ENCODE peak calls at places on chromosomes 2 and 18, in five cellular contexts. One of them, this sample, is unnamed.

GRCh38 chr2:68469935-68470334 is 2.5 kb downstream of the APLF start:
- DNase-seq in left ventricle myocardium inferior: no peak
- DNase-seq in cardiac fibroblast: peak; percentile 27
- DNase-seq in BE2C: no peak
- DNase-seq in fibroblast of pulmonary artery: peak; percentile 30
- DNase-seq in this sample: no peak

GRCh38 chr2:228688007-228688645 is 506.6 kb upstream of the SPHKAP start:
- DNase-seq in left ventricle myocardium inferior: no peak
- DNase-seq in cardiac fibroblast: peak; percentile 71
- DNase-seq in BE2C: no peak
- DNase-seq in fibroblast of pulmonary artery: peak; percentile 33
- DNase-seq in this sample: no peak

GRCh38 chr2:56687169-56687568 is 503.4 kb downstream of the CCDC85A start:
- DNase-seq in left ventricle myocardium inferior: no peak
- DNase-seq in cardiac fibroblast: peak; percentile 29
- DNase-seq in BE2C: no peak
- DNase-seq in fibroblast of pulmonary artery: peak; percentile 54
- DNase-seq in this sample: no peak

GRCh38 chr18:27017901-27018500 is 152.5 kb upstream of the AQP4 start:
- DNase-seq in left ventricle myocardium inferior: no peak
- DNase-seq in cardiac fibroblast: peak; percentile 15
- DNase-seq in BE2C: no peak
- DNase-seq in fibroblast of pulmonary artery: peak; percentile 14
- DNase-seq in this sample: no peak

GRCh38 chr18:9914584-9915290 is 921 bp downstream of the VAPA start:
- DNase-seq in left ventricle myocardium inferior: peak; percentile 68
- DNase-seq in cardiac fibroblast: peak; percentile 81
- DNase-seq in BE2C: peak; percentile 54
- DNase-seq in fibroblast of pulmonary artery: peak; percentile 83
- DNase-seq in this sample: peak; percentile 46

GRCh38 chr2:94871226-94872087 is at the start of gene TEKT4:
- DNase-seq in left ventricle myocardium inferior: peak; percentile 10
- DNase-seq in cardiac fibroblast: no peak
- DNase-seq in BE2C: no peak
- DNase-seq in fibroblast of pulmonary artery: no peak
- DNase-seq in this sample: peak; percentile 44

GRCh38 chr2:151410485-151410833 is 757 bp downstream of the RIF1 start:
- DNase-seq in left ventricle myocardium inferior: peak; percentile 24
- DNase-seq in cardiac fibroblast: peak; percentile 22
- DNase-seq in BE2C: peak; percentile 16
- DNase-seq in fibroblast of pulmonary artery: peak; percentile 9
- DNase-seq in this sample: peak; percentile 27

GRCh38 chr2:18209934-18210639 is 331.6 kb downstream of the KCNS3 start:
- DNase-seq in left ventricle myocardium inferior: no peak
- DNase-seq in cardiac fibroblast: peak; percentile 86
- DNase-seq in BE2C: no peak
- DNase-seq in fibroblast of pulmonary artery: peak; percentile 62
- DNase-seq in this sample: no peak

GRCh38 chr2:160392201-160392600 is 101.4 kb downstream of the RBMS1 start:
- DNase-seq in left ventricle myocardium inferior: no peak
- DNase-seq in cardiac fibroblast: peak; percentile 54
- DNase-seq in BE2C: no peak
- DNase-seq in fibroblast of pulmonary artery: no peak
- DNase-seq in this sample: no peak

GRCh38 chr2:20484034-20484617 is 37.3 kb downstream of the RHOB start:
- DNase-seq in left ventricle myocardium inferior: no peak
- DNase-seq in cardiac fibroblast: no peak
- DNase-seq in BE2C: no peak
- DNase-seq in fibroblast of pulmonary artery: no peak
- DNase-seq in this sample: no peak

GRCh38 chr18:48996901-48997463 is 46.2 kb upstream of the SMAD7 start:
- DNase-seq in left ventricle myocardium inferior: no peak
- DNase-seq in cardiac fibroblast: peak; percentile 76
- DNase-seq in BE2C: no peak
- DNase-seq in fibroblast of pulmonary artery: peak; percentile 46
- DNase-seq in this sample: no peak

GRCh38 chr2:133993160-133993559 is 260.7 kb upstream of the MGAT5 start:
- DNase-seq in left ventricle myocardium inferior: peak; percentile 29
- DNase-seq in cardiac fibroblast: no peak
- DNase-seq in BE2C: no peak
- DNase-seq in fibroblast of pulmonary artery: no peak
- DNase-seq in this sample: peak; percentile 37

GRCh38 chr2:237600205-237600846 is 9.8 kb upstream of the RAB17 start:
- DNase-seq in left ventricle myocardium inferior: peak; percentile 62
- DNase-seq in cardiac fibroblast: peak; percentile 79
- DNase-seq in BE2C: peak; percentile 41
- DNase-seq in fibroblast of pulmonary artery: peak; percentile 76
- DNase-seq in this sample: peak; percentile 39

GRCh38 chr2:240957656-240958365 is 40.6 kb upstream of the SNED1 start:
- DNase-seq in left ventricle myocardium inferior: no peak
- DNase-seq in cardiac fibroblast: no peak
- DNase-seq in BE2C: peak; percentile 86
- DNase-seq in fibroblast of pulmonary artery: no peak
- DNase-seq in this sample: no peak

GRCh38 chr18:42033137-42033810 is 78.2 kb downstream of the PIK3C3 start:
- DNase-seq in left ventricle myocardium inferior: no peak
- DNase-seq in cardiac fibroblast: no peak
- DNase-seq in BE2C: no peak
- DNase-seq in fibroblast of pulmonary artery: no peak
- DNase-seq in this sample: no peak

GRCh38 chr2:138333121-138333520 is 168.4 kb upstream of the SPOPL start:
- DNase-seq in left ventricle myocardium inferior: no peak
- DNase-seq in cardiac fibroblast: no peak
- DNase-seq in BE2C: no peak
- DNase-seq in fibroblast of pulmonary artery: no peak
- DNase-seq in this sample: no peak

GRCh38 chr2:31031132-31031706 is 107.0 kb downstream of the GALNT14 start:
- DNase-seq in left ventricle myocardium inferior: no peak
- DNase-seq in cardiac fibroblast: no peak
- DNase-seq in BE2C: no peak
- DNase-seq in fibroblast of pulmonary artery: no peak
- DNase-seq in this sample: no peak

GRCh38 chr18:26307161-26307773 is 81.0 kb downstream of the TAF4B start:
- DNase-seq in left ventricle myocardium inferior: no peak
- DNase-seq in cardiac fibroblast: peak; percentile 81
- DNase-seq in BE2C: peak; percentile 13
- DNase-seq in fibroblast of pulmonary artery: peak; percentile 80
- DNase-seq in this sample: no peak

GRCh38 chr2:126864861-126865260 is 33.8 kb upstream of the TEX51 start:
- DNase-seq in left ventricle myocardium inferior: no peak
- DNase-seq in cardiac fibroblast: no peak
- DNase-seq in BE2C: peak; percentile 25
- DNase-seq in fibroblast of pulmonary artery: no peak
- DNase-seq in this sample: no peak

GRCh38 chr2:54329482-54330225 is 73.6 kb upstream of the TSPYL6 start:
- DNase-seq in left ventricle myocardium inferior: no peak
- DNase-seq in cardiac fibroblast: peak; percentile 27
- DNase-seq in BE2C: no peak
- DNase-seq in fibroblast of pulmonary artery: peak; percentile 67
- DNase-seq in this sample: no peak

GRCh38 chr2:102005989-102006885 is 14.5 kb downstream of the IL1R2 start:
- DNase-seq in left ventricle myocardium inferior: no peak
- DNase-seq in cardiac fibroblast: peak; percentile 80
- DNase-seq in BE2C: peak; percentile 47
- DNase-seq in fibroblast of pulmonary artery: peak; percentile 80
- DNase-seq in this sample: peak; percentile 31

GRCh38 chr2:154700142-154700541 is 1.6 kb downstream of the KCNJ3 start:
- DNase-seq in left ventricle myocardium inferior: no peak
- DNase-seq in cardiac fibroblast: no peak
- DNase-seq in BE2C: no peak
- DNase-seq in fibroblast of pulmonary artery: no peak
- DNase-seq in this sample: no peak

GRCh38 chr2:4047961-4048891 is 344.9 kb downstream of the DCDC2C start:
- DNase-seq in left ventricle myocardium inferior: no peak
- DNase-seq in cardiac fibroblast: peak; percentile 27
- DNase-seq in BE2C: no peak
- DNase-seq in fibroblast of pulmonary artery: peak; percentile 53
- DNase-seq in this sample: no peak

GRCh38 chr2:27186613-27187345 is 25.1 kb upstream of the ATRAID start:
- DNase-seq in left ventricle myocardium inferior: no peak
- DNase-seq in cardiac fibroblast: no peak
- DNase-seq in BE2C: no peak
- DNase-seq in fibroblast of pulmonary artery: no peak
- DNase-seq in this sample: no peak

GRCh38 chr2:85433511-85434089 is 15.1 kb downstream of the SH2D6 start:
- DNase-seq in left ventricle myocardium inferior: peak; percentile 89
- DNase-seq in cardiac fibroblast: peak; percentile 94
- DNase-seq in BE2C: peak; percentile 82
- DNase-seq in fibroblast of pulmonary artery: peak; percentile 91
- DNase-seq in this sample: peak; percentile 82

GRCh38 chr2:37026050-37026449 is 58.1 kb downstream of the HEATR5B start:
- DNase-seq in left ventricle myocardium inferior: no peak
- DNase-seq in cardiac fibroblast: peak; percentile 4
- DNase-seq in BE2C: no peak
- DNase-seq in fibroblast of pulmonary artery: peak; percentile 11
- DNase-seq in this sample: no peak

GRCh38 chr18:65788373-65788772 is 37.6 kb downstream of the CDH7 start:
- DNase-seq in left ventricle myocardium inferior: no peak
- DNase-seq in cardiac fibroblast: no peak
- DNase-seq in BE2C: peak; percentile 50
- DNase-seq in fibroblast of pulmonary artery: no peak
- DNase-seq in this sample: peak; percentile 23

GRCh38 chr2:25700221-25700660 is 26.9 kb upstream of the DTNB start:
- DNase-seq in left ventricle myocardium inferior: no peak
- DNase-seq in cardiac fibroblast: peak; percentile 61
- DNase-seq in BE2C: peak; percentile 43
- DNase-seq in fibroblast of pulmonary artery: peak; percentile 50
- DNase-seq in this sample: no peak

GRCh38 chr2:105861198-105861597 is 116.5 kb downstream of the NCK2 start:
- DNase-seq in left ventricle myocardium inferior: no peak
- DNase-seq in cardiac fibroblast: no peak
- DNase-seq in BE2C: no peak
- DNase-seq in fibroblast of pulmonary artery: no peak
- DNase-seq in this sample: no peak

GRCh38 chr18:45687617-45688016 is 36.4 kb upstream of the SLC14A1 start:
- DNase-seq in left ventricle myocardium inferior: no peak
- DNase-seq in cardiac fibroblast: no peak
- DNase-seq in BE2C: no peak
- DNase-seq in fibroblast of pulmonary artery: no peak
- DNase-seq in this sample: no peak

GRCh38 chr2:33411765-33412164 is 64.7 kb upstream of the RASGRP3 start:
- DNase-seq in left ventricle myocardium inferior: no peak
- DNase-seq in cardiac fibroblast: peak; percentile 72
- DNase-seq in BE2C: no peak
- DNase-seq in fibroblast of pulmonary artery: peak; percentile 47
- DNase-seq in this sample: no peak

GRCh38 chr2:112921982-112922381 is 11.0 kb downstream of the IL37 start:
- DNase-seq in left ventricle myocardium inferior: no peak
- DNase-seq in cardiac fibroblast: no peak
- DNase-seq in BE2C: no peak
- DNase-seq in fibroblast of pulmonary artery: no peak
- DNase-seq in this sample: no peak

GRCh38 chr2:172735646-172736418 is at the start of gene RAPGEF4:
- DNase-seq in left ventricle myocardium inferior: no peak
- DNase-seq in cardiac fibroblast: no peak
- DNase-seq in BE2C: peak; percentile 10
- DNase-seq in fibroblast of pulmonary artery: no peak
- DNase-seq in this sample: peak; percentile 70

DNA sequence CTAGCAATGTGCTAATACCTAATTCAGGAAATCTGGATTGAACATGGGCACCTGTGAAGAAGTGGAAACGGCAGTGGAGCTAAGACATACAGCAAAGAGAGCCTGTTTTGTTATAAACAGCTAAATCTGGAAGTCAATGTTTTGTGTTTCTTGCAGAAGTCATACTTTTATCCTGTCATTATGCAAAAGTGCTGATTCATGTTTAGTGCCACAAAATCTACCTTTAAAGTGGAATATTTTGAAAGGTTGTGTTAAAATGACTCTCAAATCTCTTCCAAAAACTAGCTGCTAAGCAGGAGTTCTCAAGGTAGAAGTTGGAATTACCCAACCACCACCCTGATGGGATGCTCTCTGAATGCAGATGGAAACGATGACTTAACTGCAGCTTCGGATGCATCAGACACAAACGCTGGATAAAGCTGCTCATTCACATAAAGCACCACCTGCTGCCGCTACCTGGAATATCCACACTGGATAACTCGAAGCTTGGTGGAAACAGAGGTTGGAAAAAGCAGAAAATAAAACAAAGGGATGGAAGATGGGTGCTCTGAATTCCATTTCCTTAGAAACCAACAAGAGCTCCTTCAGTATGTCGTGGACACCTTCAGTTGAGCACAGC is 132.6 kb upstream of the ZNF236 start:
- DNase-seq in left ventricle myocardium inferior: no peak
- DNase-seq in cardiac fibroblast: peak; percentile 9
- DNase-seq in BE2C: no peak
- DNase-seq in fibroblast of pulmonary artery: no peak
- DNase-seq in this sample: no peak
- TF ChIP-seq CTCF in left ventricle myocardium inferior: no peak
- TF ChIP-seq CTCF in cardiac fibroblast: no peak
- TF ChIP-seq CTCF in BE2C: no peak
- TF ChIP-seq CTCF in fibroblast of pulmonary artery: no peak
- TF ChIP-seq CTCF in this sample: no peak

GRCh38 chr2:120253021-120253882 is 600 bp downstream of the RALB start:
- DNase-seq in left ventricle myocardium inferior: peak; percentile 88
- DNase-seq in cardiac fibroblast: peak; percentile 77
- DNase-seq in BE2C: peak; percentile 58
- DNase-seq in fibroblast of pulmonary artery: peak; percentile 79
- DNase-seq in this sample: peak; percentile 84
- TF ChIP-seq CTCF in left ventricle myocardium inferior: peak; percentile 65
- TF ChIP-seq CTCF in cardiac fibroblast: peak; percentile 36
- TF ChIP-seq CTCF in BE2C: peak; percentile 17
- TF ChIP-seq CTCF in fibroblast of pulmonary artery: peak; percentile 37
- TF ChIP-seq CTCF in this sample: no peak

DNA sequence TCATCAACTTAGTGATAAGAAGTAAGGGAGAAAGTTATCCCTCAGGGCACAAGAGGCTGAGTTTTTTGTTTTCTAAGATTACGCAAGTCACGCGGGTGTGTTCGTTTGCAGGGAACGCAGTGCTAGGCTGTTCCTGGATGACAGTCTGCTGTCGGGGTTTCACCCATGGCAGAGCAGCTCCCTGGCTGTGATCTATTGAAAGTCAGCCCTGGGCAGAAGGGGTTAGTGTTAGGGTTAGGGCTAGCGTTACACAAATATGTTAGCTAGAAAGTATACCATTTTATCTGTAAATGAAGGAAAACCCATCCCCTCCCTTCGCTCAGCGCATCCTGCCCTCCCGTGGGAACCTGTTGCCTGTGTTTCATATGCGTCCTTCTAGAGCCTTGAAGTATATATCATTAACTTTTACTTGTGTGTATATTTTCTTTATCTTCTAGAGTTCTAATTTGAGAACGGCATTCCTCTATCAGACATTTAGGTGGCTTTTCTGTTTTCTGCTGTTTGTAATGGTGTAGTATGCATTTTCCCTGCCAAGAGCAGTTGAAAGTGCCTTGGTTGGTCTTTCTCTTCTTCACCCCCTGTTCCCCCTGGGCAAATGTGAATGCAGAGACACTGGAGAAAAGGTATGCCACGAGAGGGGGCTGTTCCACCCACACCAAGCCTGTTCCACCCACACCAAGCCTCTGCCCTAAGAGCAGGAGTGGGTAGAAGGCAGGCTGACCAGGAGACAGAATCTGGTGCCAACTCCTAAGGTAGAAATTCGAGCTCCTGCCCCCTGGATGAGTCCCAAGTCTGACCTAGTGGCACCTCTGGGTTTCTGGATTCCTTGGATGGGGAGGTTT is 47.0 kb downstream of the ARMC9 start:
- DNase-seq in left ventricle myocardium inferior: no peak
- DNase-seq in cardiac fibroblast: no peak
- DNase-seq in BE2C: peak; percentile 29
- DNase-seq in fibroblast of pulmonary artery: peak; percentile 4
- DNase-seq in this sample: no peak
- TF ChIP-seq CTCF in left ventricle myocardium inferior: peak; percentile 48
- TF ChIP-seq CTCF in cardiac fibroblast: no peak
- TF ChIP-seq CTCF in BE2C: peak; percentile 48
- TF ChIP-seq CTCF in fibroblast of pulmonary artery: no peak
- TF ChIP-seq CTCF in this sample: no peak

GRCh38 chr2:212249451-212249850 is 289.2 kb downstream of the ERBB4 start:
- DNase-seq in left ventricle myocardium inferior: no peak
- DNase-seq in cardiac fibroblast: peak; percentile 59
- DNase-seq in BE2C: no peak
- DNase-seq in fibroblast of pulmonary artery: peak; percentile 48
- DNase-seq in this sample: no peak
- TF ChIP-seq CTCF in left ventricle myocardium inferior: peak; percentile 23
- TF ChIP-seq CTCF in cardiac fibroblast: peak; percentile 37
- TF ChIP-seq CTCF in BE2C: peak; percentile 53
- TF ChIP-seq CTCF in fibroblast of pulmonary artery: peak; percentile 48
- TF ChIP-seq CTCF in this sample: no peak